ENCODE peak calls at places on chromosomes 4 and X, in eight cellular contexts. J is ACHN, U is posterior cingulate gyrus, C is globus pallidus, D is left lung, V is NCI-H1092, L is kidney tubule cell, N is C1 segment of cervical spinal cord. X is an unnamed sample.

GRCh38 chr4:83071116-83071515 is 36.1 kb downstream of the COPS4 start:
- DNase-seq in V (no peak), U (no peak), D (no peak), N (no peak), J (no peak), C (no peak), L (no peak), X (no peak)

GRCh38 chr4:124768596-124768995 is 56.1 kb upstream of the ANKRD50 start:
- DNase-seq in D (no peak), J (no peak), V (no peak), U (no peak), C (no peak), L (no peak), N (no peak), X (no peak)

GRCh38 chr4:80500593-80500992 is 165.1 kb downstream of the CFAP299 start:
- DNase-seq in U (no peak), J (no peak), V (no peak), D (no peak), C (no peak), N (no peak), L (no peak), X (no peak)

GRCh38 chr4:111045992-111046391 is 423.1 kb upstream of the PITX2 start:
- DNase-seq in N (no peak), V (no peak), J (peak), C (no peak), L (peak), U (no peak), D (no peak), X (no peak)

GRCh38 chr4:21801661-21802355 is 146.8 kb downstream of the KCNIP4 start:
- DNase-seq in J (peak), L (peak), D (no peak), V (no peak), C (no peak), U (no peak), N (no peak), X (no peak)

GRCh38 chrX:20144491-20144890 is 2.9 kb upstream of the EIF1AX start:
- DNase-seq in C (no peak), D (no peak), U (no peak), N (no peak), V (no peak), J (peak), L (peak), X (no peak)

GRCh38 chrX:13506574-13506973 is 62.8 kb upstream of the EGFL6 start:
- DNase-seq in D (no peak), C (peak), N (peak), J (peak), V (peak), U (no peak), L (peak), X (no peak)

GRCh38 chrX:40727599-40728252 is 7.6 kb downstream of the MED14 start:
- DNase-seq in J (no peak), L (no peak), V (no peak), C (no peak), D (no peak), U (no peak), N (no peak), X (no peak)

GRCh38 chr4:151641167-151641566 is 119.6 kb downstream of the GATB start:
- DNase-seq in V (no peak), C (no peak), L (peak), U (no peak), J (peak), D (no peak), N (no peak), X (no peak)

GRCh38 chr4:43242611-43243010 is 350.1 kb downstream of the GRXCR1 start:
- DNase-seq in C (no peak), L (no peak), V (no peak), J (no peak), U (no peak), D (no peak), N (no peak), X (no peak)

GRCh38 chrX:73977542-73978169 is 326.3 kb upstream of the ZCCHC13 start:
- DNase-seq in N (no peak), J (no peak), D (no peak), U (no peak), C (no peak), L (no peak), V (no peak), X (no peak)

GRCh38 chrX:19544693-19545305 is 29.5 kb upstream of the MAP3K15 start:
- DNase-seq in U (no peak), J (peak), C (peak), L (peak), V (peak), N (no peak), D (no peak), X (no peak)

GRCh38 chr4:54661686-54662085 is 3.9 kb downstream of the KIT start:
- DNase-seq in D (no peak), C (no peak), N (no peak), J (no peak), V (no peak), L (peak), U (no peak), X (no peak)

GRCh38 chr4:185742766-185743165 is 69.2 kb downstream of the SORBS2 start:
- DNase-seq in L (peak), N (no peak), V (no peak), U (no peak), D (no peak), J (no peak), C (no peak), X (no peak)

GRCh38 chrX:78024349-78025108 is 55.1 kb upstream of the PGAM4 start:
- DNase-seq in D (peak), V (no peak), C (no peak), U (no peak), J (peak), L (peak), N (no peak), X (no peak)

GRCh38 chr4:83019794-83020497 is 9.3 kb upstream of the LIN54 start:
- DNase-seq in V (no peak), D (no peak), N (no peak), J (no peak), L (no peak), U (no peak), C (no peak), X (no peak)

GRCh38 chr4:15376594-15376993 is 51.2 kb upstream of the C1QTNF7 start:
- DNase-seq in D (no peak), J (no peak), V (no peak), U (no peak), N (no peak), C (no peak), L (peak), X (no peak)

GRCh38 chr4:145285928-145286327 is 105.5 kb upstream of the OTUD4 start:
- DNase-seq in C (no peak), L (peak), D (no peak), J (peak), N (no peak), U (no peak), V (no peak), X (no peak)

GRCh38 chr4:168589154-168589553 is 92.3 kb downstream of the PALLD start:
- DNase-seq in J (peak), C (no peak), U (no peak), N (no peak), L (peak), D (no peak), V (no peak), X (no peak)

GRCh38 chrX:149392896-149393295 is 112.2 kb downstream of the IDS start:
- DNase-seq in N (no peak), V (peak), J (no peak), C (no peak), D (no peak), U (no peak), L (no peak), X (no peak)

GRCh38 chr4:142781114-142781513 is 65.0 kb downstream of the INPP4B start:
- DNase-seq in N (no peak), L (no peak), D (no peak), U (no peak), J (no peak), C (no peak), V (no peak), X (no peak)

GRCh38 chr4:144819591-144819990 is 173.6 kb downstream of the HHIP start:
- DNase-seq in L (no peak), D (no peak), N (no peak), U (no peak), C (no peak), V (no peak), J (no peak), X (no peak)

GRCh38 chr4:10656988-10657387 is 27.6 kb downstream of the CLNK start:
- DNase-seq in J (no peak), L (peak), D (no peak), N (no peak), U (no peak), V (no peak), C (no peak), X (no peak)

GRCh38 chr4:156169861-156170260 is 216.2 kb upstream of the CTSO start:
- DNase-seq in C (no peak), N (no peak), J (no peak), U (no peak), V (no peak), D (no peak), L (no peak), X (no peak)

GRCh38 chr4:5371415-5372190 is 320.3 kb downstream of the STK32B start:
- DNase-seq in N (no peak), U (no peak), J (no peak), D (no peak), L (peak), C (no peak), V (no peak), X (peak)

GRCh38 chr4:53365121-53365485 is 758 bp downstream of the SCFD2 start:
- DNase-seq in N (no peak), J (peak), C (no peak), L (peak), D (no peak), V (no peak), U (no peak), X (no peak)

GRCh38 chrX:12984629-12985303 is 9.9 kb downstream of the TMSB4X start:
- DNase-seq in L (peak), J (no peak), N (no peak), D (no peak), U (no peak), V (no peak), C (no peak), X (no peak)

GRCh38 chr4:31045724-31046318 is 325.7 kb downstream of the PCDH7 start:
- DNase-seq in U (no peak), L (peak), N (no peak), C (no peak), V (peak), J (peak), D (no peak), X (no peak)

GRCh38 chr4:183721207-183722081 is 62.4 kb downstream of the TRAPPC11 start:
- DNase-seq in J (no peak), V (no peak), U (no peak), L (peak), N (no peak), C (peak), D (peak), X (no peak)

GRCh38 chr4:37561803-37562207 is 124.4 kb downstream of the RELL1 start:
- DNase-seq in D (no peak), U (no peak), L (peak), V (no peak), C (no peak), N (no peak), J (no peak), X (no peak)

GRCh38 chr4:182212211-182212761 is 30.9 kb upstream of the TENM3 start:
- DNase-seq in L (no peak), V (peak), U (no peak), C (no peak), J (no peak), N (no peak), D (peak), X (no peak)

GRCh38 chr4:81021526-81021944 is 9.0 kb upstream of the BMP3 start:
- DNase-seq in C (no peak), N (no peak), D (no peak), J (no peak), L (no peak), U (no peak), V (no peak), X (no peak)

GRCh38 chr4:110886856-110887255 is 264.0 kb upstream of the PITX2 start:
- DNase-seq in U (no peak), L (no peak), V (no peak), D (no peak), N (no peak), C (no peak), J (no peak), X (no peak)

GRCh38 chr4:76066546-76066945 is 8.0 kb upstream of the ART3 start:
- DNase-seq in D (no peak), L (no peak), J (no peak), C (no peak), V (no peak), U (no peak), N (no peak), X (no peak)

GRCh38 chr4:141027421-141027820 is 105.8 kb downstream of the RNF150 start:
- DNase-seq in D (no peak), J (no peak), V (no peak), C (no peak), N (no peak), L (peak), U (no peak), X (no peak)

GRCh38 chrX:150765237-150765636 is 72.0 kb downstream of the MTMR1 start:
- DNase-seq in L (no peak), V (no peak), D (no peak), N (no peak), C (no peak), U (no peak), J (no peak), X (no peak)

GRCh38 chr4:119977546-119977945 is 89.1 kb downstream of the MAD2L1 start:
- DNase-seq in L (no peak), J (no peak), V (no peak), N (no peak), C (no peak), U (no peak), D (no peak), X (no peak)

GRCh38 chrX:136157187-136157586 is 9.9 kb downstream of the FHL1 start:
- DNase-seq in C (no peak), D (no peak), L (no peak), N (no peak), U (no peak), J (no peak), V (no peak), X (no peak)